ENCODE peak calls at places on chromosomes 6 and 20, in nine cellular contexts. One of them, this sample, is unnamed. For H3K36me3, the result is how much of the 10 kb centered on the place peaks cover.

GRCh38 chr6:111050265-111051023 is 36.9 kb upstream of the SLC16A10 start:
- DNase-seq in suprapubic skin: no peak
- DNase-seq in ovary: no peak
- DNase-seq in HepG2: no peak
- DNase-seq in esophagus squamous epithelium: no peak
- DNase-seq in testis: no peak
- DNase-seq in transverse colon: no peak
- DNase-seq in breast epithelium: no peak
- DNase-seq in esophagus muscularis mucosa: no peak
- DNase-seq in this sample: no peak

GRCh38 chr20:53365676-53366075 is 228.0 kb downstream of the ZNF217 start:
- DNase-seq in suprapubic skin: no peak
- DNase-seq in ovary: no peak
- DNase-seq in HepG2: peak
- DNase-seq in esophagus squamous epithelium: no peak
- DNase-seq in testis: no peak
- DNase-seq in transverse colon: no peak
- DNase-seq in breast epithelium: no peak
- DNase-seq in esophagus muscularis mucosa: no peak
- DNase-seq in this sample: no peak

GRCh38 chr6:43790031-43790430 is 20.0 kb downstream of the VEGFA start:
- DNase-seq in suprapubic skin: no peak
- DNase-seq in ovary: no peak
- DNase-seq in HepG2: no peak
- DNase-seq in esophagus squamous epithelium: no peak
- DNase-seq in testis: no peak
- DNase-seq in transverse colon: no peak
- DNase-seq in breast epithelium: no peak
- DNase-seq in esophagus muscularis mucosa: no peak
- DNase-seq in this sample: peak

GRCh38 chr6:168124921-168125320 is 45.9 kb upstream of the FRMD1 start:
- DNase-seq in suprapubic skin: peak
- DNase-seq in ovary: no peak
- DNase-seq in HepG2: no peak
- DNase-seq in esophagus squamous epithelium: no peak
- DNase-seq in testis: peak
- DNase-seq in transverse colon: no peak
- DNase-seq in breast epithelium: peak
- DNase-seq in esophagus muscularis mucosa: peak
- DNase-seq in this sample: no peak

GRCh38 chr6:28589952-28590340 is 64.3 kb downstream of the GPX5 start:
- DNase-seq in suprapubic skin: no peak
- DNase-seq in ovary: no peak
- DNase-seq in HepG2: no peak
- DNase-seq in esophagus squamous epithelium: no peak
- DNase-seq in testis: no peak
- DNase-seq in transverse colon: no peak
- DNase-seq in breast epithelium: no peak
- DNase-seq in esophagus muscularis mucosa: no peak
- DNase-seq in this sample: no peak

GRCh38 chr6:8130399-8130798 is 28.1 kb upstream of the EEF1E1 start:
- DNase-seq in suprapubic skin: no peak
- DNase-seq in ovary: no peak
- DNase-seq in HepG2: no peak
- DNase-seq in esophagus squamous epithelium: no peak
- DNase-seq in testis: no peak
- DNase-seq in transverse colon: no peak
- DNase-seq in breast epithelium: no peak
- DNase-seq in esophagus muscularis mucosa: no peak
- DNase-seq in this sample: no peak

GRCh38 chr6:18545726-18546125 is 158.6 kb downstream of the RNF144B start:
- DNase-seq in suprapubic skin: no peak
- DNase-seq in ovary: no peak
- DNase-seq in HepG2: no peak
- DNase-seq in esophagus squamous epithelium: no peak
- DNase-seq in testis: no peak
- DNase-seq in transverse colon: no peak
- DNase-seq in breast epithelium: no peak
- DNase-seq in esophagus muscularis mucosa: no peak
- DNase-seq in this sample: no peak

GRCh38 chr6:144215402-144215931 is 65.2 kb downstream of the STX11 start:
- DNase-seq in suprapubic skin: no peak
- DNase-seq in ovary: peak
- DNase-seq in HepG2: peak
- DNase-seq in esophagus squamous epithelium: peak
- DNase-seq in testis: peak
- DNase-seq in transverse colon: peak
- DNase-seq in breast epithelium: no peak
- DNase-seq in esophagus muscularis mucosa: no peak
- DNase-seq in this sample: no peak

GRCh38 chr6:31495580-31495979 is 2.4 kb upstream of the MICB start:
- DNase-seq in suprapubic skin: no peak
- DNase-seq in ovary: no peak
- DNase-seq in HepG2: no peak
- DNase-seq in esophagus squamous epithelium: no peak
- DNase-seq in testis: no peak
- DNase-seq in transverse colon: no peak
- DNase-seq in breast epithelium: no peak
- DNase-seq in esophagus muscularis mucosa: peak
- DNase-seq in this sample: no peak

GRCh38 chr6:111276335-111276734 is 189.0 kb downstream of the SLC16A10 start:
- DNase-seq in suprapubic skin: no peak
- DNase-seq in ovary: no peak
- DNase-seq in HepG2: peak
- DNase-seq in esophagus squamous epithelium: no peak
- DNase-seq in testis: no peak
- DNase-seq in transverse colon: no peak
- DNase-seq in breast epithelium: no peak
- DNase-seq in esophagus muscularis mucosa: no peak
- DNase-seq in this sample: no peak

GRCh38 chr20:54432966-54433365 is 42.4 kb upstream of the DOK5 start:
- DNase-seq in suprapubic skin: no peak
- DNase-seq in ovary: no peak
- DNase-seq in HepG2: no peak
- DNase-seq in esophagus squamous epithelium: no peak
- DNase-seq in testis: no peak
- DNase-seq in transverse colon: no peak
- DNase-seq in breast epithelium: no peak
- DNase-seq in esophagus muscularis mucosa: no peak
- DNase-seq in this sample: no peak

GRCh38 chr6:47437592-47437991 is 40.0 kb upstream of the CD2AP start:
- DNase-seq in suprapubic skin: no peak
- DNase-seq in ovary: no peak
- DNase-seq in HepG2: no peak
- DNase-seq in esophagus squamous epithelium: no peak
- DNase-seq in testis: no peak
- DNase-seq in transverse colon: no peak
- DNase-seq in breast epithelium: no peak
- DNase-seq in esophagus muscularis mucosa: no peak
- DNase-seq in this sample: no peak

GRCh38 chr6:112475083-112475482 is 128.0 kb downstream of the RFPL4B start:
- DNase-seq in suprapubic skin: no peak
- DNase-seq in ovary: no peak
- DNase-seq in HepG2: no peak
- DNase-seq in esophagus squamous epithelium: no peak
- DNase-seq in testis: no peak
- DNase-seq in transverse colon: no peak
- DNase-seq in breast epithelium: no peak
- DNase-seq in esophagus muscularis mucosa: no peak
- DNase-seq in this sample: no peak

GRCh38 chr20:34978092-34978744 is 22.6 kb downstream of the MYH7B start:
- DNase-seq in suprapubic skin: no peak
- DNase-seq in ovary: no peak
- DNase-seq in HepG2: no peak
- DNase-seq in esophagus squamous epithelium: no peak
- DNase-seq in testis: no peak
- DNase-seq in transverse colon: no peak
- DNase-seq in breast epithelium: no peak
- DNase-seq in esophagus muscularis mucosa: no peak
- DNase-seq in this sample: peak

GRCh38 chr6:163570579-163571231 is 156.2 kb downstream of the QKI start:
- DNase-seq in suprapubic skin: no peak
- DNase-seq in ovary: no peak
- DNase-seq in HepG2: no peak
- DNase-seq in esophagus squamous epithelium: no peak
- DNase-seq in testis: no peak
- DNase-seq in transverse colon: no peak
- DNase-seq in breast epithelium: no peak
- DNase-seq in esophagus muscularis mucosa: no peak
- DNase-seq in this sample: no peak

GRCh38 chr6:2061880-2062279 is 183.5 kb downstream of the GMDS start:
- DNase-seq in suprapubic skin: no peak
- DNase-seq in ovary: no peak
- DNase-seq in HepG2: no peak
- DNase-seq in esophagus squamous epithelium: no peak
- DNase-seq in testis: no peak
- DNase-seq in transverse colon: no peak
- DNase-seq in breast epithelium: no peak
- DNase-seq in esophagus muscularis mucosa: no peak
- DNase-seq in this sample: no peak

DNA sequence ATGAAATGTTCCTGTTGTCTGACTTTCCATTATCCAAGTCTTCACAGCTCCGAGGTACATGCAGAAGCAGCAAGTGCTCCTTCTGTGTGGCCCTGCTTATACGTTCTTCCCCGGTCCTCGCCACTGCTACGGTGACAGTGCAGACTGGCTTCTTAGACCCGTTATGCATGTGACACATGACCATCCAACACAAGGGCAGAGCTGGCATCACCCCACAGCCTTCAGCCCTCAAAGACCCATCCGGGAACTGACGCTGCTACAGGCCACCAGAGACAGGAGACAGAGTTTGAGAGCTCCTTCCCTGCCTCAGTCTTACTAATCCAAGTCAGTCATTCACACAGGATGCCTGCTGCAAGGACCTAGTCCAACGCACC is 70.4 kb downstream of the TRAM2 start:
- DNase-seq in suprapubic skin: no peak
- DNase-seq in ovary: no peak
- DNase-seq in HepG2: no peak
- DNase-seq in esophagus squamous epithelium: no peak
- DNase-seq in testis: no peak
- DNase-seq in transverse colon: no peak
- DNase-seq in breast epithelium: no peak
- DNase-seq in esophagus muscularis mucosa: no peak
- DNase-seq in this sample: no peak
- H3K36me3 ChIP-seq in suprapubic skin: under half
- H3K36me3 ChIP-seq in ovary: under half
- H3K36me3 ChIP-seq in HepG2: half or more
- H3K36me3 ChIP-seq in esophagus squamous epithelium: under half
- H3K36me3 ChIP-seq in testis: under half
- H3K36me3 ChIP-seq in transverse colon: under half
- H3K36me3 ChIP-seq in breast epithelium: under half
- H3K36me3 ChIP-seq in esophagus muscularis mucosa: half or more
- H3K36me3 ChIP-seq in this sample: half or more

DNA sequence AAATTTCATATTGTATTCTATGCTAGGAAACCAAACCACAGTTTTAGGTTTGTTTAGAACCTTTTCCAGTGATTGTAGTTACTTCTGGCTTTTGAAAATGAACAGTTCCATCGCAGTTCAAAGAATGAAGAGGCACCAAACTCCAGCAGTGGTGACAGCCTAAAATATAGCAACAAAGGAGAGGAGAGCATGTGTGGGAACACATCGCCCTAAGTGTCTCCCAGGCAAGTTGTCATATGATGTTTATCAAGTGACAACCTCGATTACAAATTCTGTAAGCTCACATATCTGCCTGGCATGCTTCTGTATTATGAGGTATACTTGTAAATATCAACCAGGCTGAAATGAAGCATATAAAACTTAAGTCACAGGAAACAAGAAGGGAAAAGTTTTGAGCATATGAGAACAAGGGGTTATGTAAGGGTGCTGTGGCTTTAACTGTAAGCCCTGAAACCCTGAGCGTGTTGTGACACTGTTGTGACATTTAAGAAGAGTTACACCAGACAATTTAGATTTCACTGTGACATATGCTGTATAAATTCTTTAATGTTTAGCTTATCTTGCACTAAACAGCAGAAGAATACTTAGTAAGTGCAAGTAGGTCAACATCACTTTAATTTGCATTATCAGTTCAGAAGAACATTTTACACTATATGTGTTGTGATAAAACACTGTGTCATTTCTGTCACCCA is 29.1 kb upstream of the FBXL4 start:
- DNase-seq in suprapubic skin: no peak
- DNase-seq in ovary: no peak
- DNase-seq in HepG2: no peak
- DNase-seq in esophagus squamous epithelium: no peak
- DNase-seq in testis: no peak
- DNase-seq in transverse colon: no peak
- DNase-seq in breast epithelium: no peak
- DNase-seq in esophagus muscularis mucosa: no peak
- DNase-seq in this sample: no peak
- H3K27ac ChIP-seq in suprapubic skin: no peak
- H3K27ac ChIP-seq in ovary: no peak
- H3K27ac ChIP-seq in HepG2: no peak
- H3K27ac ChIP-seq in esophagus squamous epithelium: no peak
- H3K27ac ChIP-seq in testis: no peak
- H3K27ac ChIP-seq in transverse colon: no peak
- H3K27ac ChIP-seq in breast epithelium: no peak
- H3K27ac ChIP-seq in esophagus muscularis mucosa: no peak
- H3K27ac ChIP-seq in this sample: no peak

DNA sequence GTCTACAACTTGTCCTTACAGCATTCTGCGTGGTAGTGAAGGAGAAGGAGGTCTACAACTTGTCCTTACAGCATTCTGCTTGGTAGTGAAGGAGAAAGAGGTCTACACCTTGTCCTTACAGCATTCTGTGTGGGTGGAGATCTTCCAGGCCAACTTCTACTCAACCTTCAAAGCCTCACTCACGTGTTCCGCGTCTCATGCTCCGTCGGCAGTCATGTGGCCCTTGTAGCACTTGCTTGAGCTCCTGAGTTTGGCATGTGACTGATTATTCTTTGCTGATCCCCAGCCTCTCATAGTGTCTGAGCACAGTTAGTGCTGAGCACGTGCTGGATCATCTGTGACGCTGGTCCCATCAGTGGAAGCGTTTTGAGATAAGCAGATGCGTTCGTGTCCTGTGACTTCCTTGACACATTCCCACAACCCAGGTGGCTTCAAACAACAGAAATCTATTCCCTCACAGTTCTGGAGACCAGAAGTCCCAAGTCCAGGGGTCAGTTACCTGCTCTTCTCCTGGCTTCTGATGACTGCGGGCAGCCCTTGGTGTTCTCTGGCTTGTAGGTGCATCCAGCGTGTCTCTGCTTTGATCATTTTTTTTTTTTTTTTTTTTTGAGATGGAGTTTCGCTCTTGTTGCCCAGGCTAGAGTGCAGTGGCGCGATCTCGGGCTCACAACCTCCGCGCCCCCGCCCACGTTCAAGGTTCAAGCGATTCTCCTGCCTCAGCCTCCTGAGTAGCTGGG is 2.6 kb downstream of the SS18L1 start:
- DNase-seq in suprapubic skin: no peak
- DNase-seq in ovary: no peak
- DNase-seq in HepG2: peak
- DNase-seq in esophagus squamous epithelium: no peak
- DNase-seq in testis: no peak
- DNase-seq in transverse colon: no peak
- DNase-seq in breast epithelium: no peak
- DNase-seq in esophagus muscularis mucosa: no peak
- DNase-seq in this sample: no peak
- TF ChIP-seq POLR2A in suprapubic skin: no peak
- TF ChIP-seq POLR2A in ovary: no peak
- TF ChIP-seq POLR2A in HepG2: no peak
- TF ChIP-seq POLR2A in esophagus squamous epithelium: no peak
- TF ChIP-seq POLR2A in testis: no peak
- TF ChIP-seq POLR2A in transverse colon: no peak
- TF ChIP-seq POLR2A in breast epithelium: no peak
- TF ChIP-seq POLR2A in esophagus muscularis mucosa: no peak
- TF ChIP-seq POLR2A in this sample: no peak

GRCh38 chr20:31746068-31746878 is 7.2 kb downstream of the TPX2 start:
- DNase-seq in suprapubic skin: no peak
- DNase-seq in ovary: no peak
- DNase-seq in HepG2: peak
- DNase-seq in esophagus squamous epithelium: no peak
- DNase-seq in testis: no peak
- DNase-seq in transverse colon: no peak
- DNase-seq in breast epithelium: no peak
- DNase-seq in esophagus muscularis mucosa: no peak
- DNase-seq in this sample: no peak
- H3K36me3 ChIP-seq in suprapubic skin: under half
- H3K36me3 ChIP-seq in ovary: under half
- H3K36me3 ChIP-seq in HepG2: under half
- H3K36me3 ChIP-seq in esophagus squamous epithelium: under half
- H3K36me3 ChIP-seq in testis: under half
- H3K36me3 ChIP-seq in transverse colon: under half
- H3K36me3 ChIP-seq in breast epithelium: under half
- H3K36me3 ChIP-seq in esophagus muscularis mucosa: under half
- H3K36me3 ChIP-seq in this sample: under half